ENCODE peak calls at places on chromosome 20, in five cellular contexts. V, T, U, R and I are unnamed samples.
A peak's percentile ranks its signal among the peaks of the same experiment; 100 is the strongest.

GRCh38 chr20:23214903-23215302 is 128.8 kb upstream of the CD93 start:
- DNase-seq in U (no peak), V (no peak), T (no peak), R (no peak), I (no peak)

GRCh38 chr20:44615876-44616603 is 33.7 kb downstream of the PKIG start:
- DNase-seq in R (no peak), V (no peak), T (no peak), U (no peak), I (no peak)

GRCh38 chr20:7622399-7622961 is 317.8 kb downstream of the HAO1 start:
- DNase-seq in U (no peak), T (no peak), R (no peak), V (no peak), I (no peak)

GRCh38 chr20:46992640-46993035 is 98.0 kb downstream of the EYA2 start:
- DNase-seq in V (no peak), U (no peak), R (no peak), T (no peak), I (no peak)

GRCh38 chr20:64245746-64246595 is 9.6 kb upstream of the PCMTD2 start:
- DNase-seq in R (no peak), V (no peak), U (no peak), T (no peak), I (no peak)

GRCh38 chr20:32064667-32065066 is 12.6 kb downstream of the HCK start:
- DNase-seq in T (no peak), R (no peak), V (no peak), U (no peak), I (no peak)

GRCh38 chr20:46954490-46955038 is 59.9 kb downstream of the EYA2 start:
- DNase-seq in R (no peak), T (no peak), U (no peak), V (no peak), I (no peak)

GRCh38 chr20:35539756-35540212 is 2.1 kb upstream of the ERGIC3 start:
- DNase-seq in U (no peak), V (no peak), R (no peak), T (peak; percentile 69), I (no peak)

GRCh38 chr20:57420571-57421257 is 29.5 kb downstream of the RBM38 start:
- DNase-seq in R (no peak), V (no peak), U (no peak), T (no peak), I (no peak)

GRCh38 chr20:50003253-50003656 is 20.5 kb downstream of the SNAI1 start:
- DNase-seq in U (no peak), T (no peak), V (no peak), R (no peak), I (peak; percentile 71)

GRCh38 chr20:45115829-45116228 is 855 bp upstream of the WFDC5 start:
- DNase-seq in U (no peak), T (no peak), V (no peak), R (no peak), I (no peak)